ENCODE peak calls at places on chromosome 4, in six cellular contexts. One of them, this sample, is unnamed.

GRCh38 chr4:156298230-156298629 is 344.6 kb upstream of the CTSO start:
- DNase-seq in esophagus muscularis mucosa: no peak
- DNase-seq in transverse colon: peak; percentile 16
- DNase-seq in psoas muscle: no peak
- DNase-seq in mucosa of descending colon: no peak
- DNase-seq in left ventricle myocardium inferior: no peak
- DNase-seq in this sample: no peak

GRCh38 chr4:140374130-140374477 is 658 bp downstream of the SCOC start:
- DNase-seq in esophagus muscularis mucosa: no peak
- DNase-seq in mucosa of descending colon: no peak
- DNase-seq in left ventricle myocardium inferior: no peak
- DNase-seq in psoas muscle: no peak
- DNase-seq in transverse colon: no peak
- DNase-seq in this sample: no peak

GRCh38 chr4:161555689-161556660 is 607.8 kb downstream of the FSTL5 start:
- DNase-seq in transverse colon: no peak
- DNase-seq in left ventricle myocardium inferior: no peak
- DNase-seq in mucosa of descending colon: no peak
- DNase-seq in psoas muscle: no peak
- DNase-seq in esophagus muscularis mucosa: no peak
- DNase-seq in this sample: no peak

GRCh38 chr4:155403886-155404285 is 27.1 kb upstream of the MAP9 start:
- DNase-seq in esophagus muscularis mucosa: peak; percentile 3
- DNase-seq in left ventricle myocardium inferior: no peak
- DNase-seq in transverse colon: no peak
- DNase-seq in mucosa of descending colon: no peak
- DNase-seq in psoas muscle: no peak
- DNase-seq in this sample: no peak

GRCh38 chr4:2083116-2083825 is 24.1 kb downstream of the NAT8L start:
- DNase-seq in mucosa of descending colon: no peak
- DNase-seq in esophagus muscularis mucosa: no peak
- DNase-seq in left ventricle myocardium inferior: no peak
- DNase-seq in psoas muscle: no peak
- DNase-seq in transverse colon: peak; percentile 2
- DNase-seq in this sample: no peak

GRCh38 chr4:40000711-40001110 is 23.0 kb upstream of the PDS5A start:
- DNase-seq in transverse colon: no peak
- DNase-seq in psoas muscle: no peak
- DNase-seq in left ventricle myocardium inferior: no peak
- DNase-seq in esophagus muscularis mucosa: no peak
- DNase-seq in mucosa of descending colon: no peak
- DNase-seq in this sample: no peak

GRCh38 chr4:98528882-98529281 is 129.5 kb downstream of the TSPAN5 start:
- DNase-seq in psoas muscle: no peak
- DNase-seq in transverse colon: no peak
- DNase-seq in left ventricle myocardium inferior: no peak
- DNase-seq in esophagus muscularis mucosa: no peak
- DNase-seq in mucosa of descending colon: no peak
- DNase-seq in this sample: no peak

GRCh38 chr4:142579483-142579882 is 266.6 kb downstream of the INPP4B start:
- DNase-seq in psoas muscle: no peak
- DNase-seq in left ventricle myocardium inferior: no peak
- DNase-seq in mucosa of descending colon: no peak
- DNase-seq in esophagus muscularis mucosa: no peak
- DNase-seq in transverse colon: no peak
- DNase-seq in this sample: no peak

GRCh38 chr4:153822316-153822715 is 33.4 kb upstream of the SFRP2 start:
- DNase-seq in transverse colon: no peak
- DNase-seq in psoas muscle: no peak
- DNase-seq in mucosa of descending colon: no peak
- DNase-seq in esophagus muscularis mucosa: no peak
- DNase-seq in left ventricle myocardium inferior: no peak
- DNase-seq in this sample: no peak

GRCh38 chr4:126916626-126917140 is 716.1 kb upstream of the INTU start:
- DNase-seq in psoas muscle: no peak
- DNase-seq in transverse colon: no peak
- DNase-seq in esophagus muscularis mucosa: no peak
- DNase-seq in left ventricle myocardium inferior: no peak
- DNase-seq in mucosa of descending colon: no peak
- DNase-seq in this sample: no peak

GRCh38 chr4:70651864-70652506 is 14.3 kb downstream of the JCHAIN start:
- DNase-seq in mucosa of descending colon: no peak
- DNase-seq in transverse colon: no peak
- DNase-seq in esophagus muscularis mucosa: no peak
- DNase-seq in left ventricle myocardium inferior: no peak
- DNase-seq in psoas muscle: no peak
- DNase-seq in this sample: no peak

GRCh38 chr4:83438719-83439118 is 16.9 kb downstream of the HELQ start:
- DNase-seq in psoas muscle: no peak
- DNase-seq in transverse colon: no peak
- DNase-seq in esophagus muscularis mucosa: no peak
- DNase-seq in left ventricle myocardium inferior: no peak
- DNase-seq in mucosa of descending colon: no peak
- DNase-seq in this sample: no peak

GRCh38 chr4:1008840-1009646 is 2.4 kb upstream of the FGFRL1 start:
- DNase-seq in left ventricle myocardium inferior: peak; percentile 50
- DNase-seq in psoas muscle: peak; percentile 43
- DNase-seq in transverse colon: peak; percentile 53
- DNase-seq in esophagus muscularis mucosa: no peak
- DNase-seq in mucosa of descending colon: peak; percentile 82
- DNase-seq in this sample: peak; percentile 52

GRCh38 chr4:2793920-2794706 is 1.2 kb downstream of the SH3BP2 start:
- DNase-seq in psoas muscle: peak; percentile 37
- DNase-seq in mucosa of descending colon: peak; percentile 76
- DNase-seq in transverse colon: peak; percentile 58
- DNase-seq in esophagus muscularis mucosa: no peak
- DNase-seq in left ventricle myocardium inferior: peak; percentile 51
- DNase-seq in this sample: no peak

GRCh38 chr4:159029481-159029880 is 73.4 kb upstream of the RAPGEF2 start:
- DNase-seq in psoas muscle: no peak
- DNase-seq in left ventricle myocardium inferior: no peak
- DNase-seq in transverse colon: no peak
- DNase-seq in esophagus muscularis mucosa: no peak
- DNase-seq in mucosa of descending colon: no peak
- DNase-seq in this sample: no peak

GRCh38 chr4:111537861-111538260 is 607.4 kb upstream of the FAM241A start:
- DNase-seq in psoas muscle: no peak
- DNase-seq in transverse colon: no peak
- DNase-seq in mucosa of descending colon: no peak
- DNase-seq in left ventricle myocardium inferior: no peak
- DNase-seq in esophagus muscularis mucosa: no peak
- DNase-seq in this sample: no peak

GRCh38 chr4:47519239-47519883 is 34.3 kb downstream of the ATP10D start:
- DNase-seq in left ventricle myocardium inferior: no peak
- DNase-seq in psoas muscle: no peak
- DNase-seq in transverse colon: no peak
- DNase-seq in esophagus muscularis mucosa: no peak
- DNase-seq in mucosa of descending colon: no peak
- DNase-seq in this sample: no peak

GRCh38 chr4:180695851-180696250 is 1547.4 kb upstream of the TENM3 start:
- DNase-seq in esophagus muscularis mucosa: no peak
- DNase-seq in psoas muscle: no peak
- DNase-seq in left ventricle myocardium inferior: no peak
- DNase-seq in transverse colon: no peak
- DNase-seq in mucosa of descending colon: no peak
- DNase-seq in this sample: no peak

GRCh38 chr4:70713453-70714026 is 8.2 kb upstream of the RUFY3 start:
- DNase-seq in esophagus muscularis mucosa: no peak
- DNase-seq in mucosa of descending colon: no peak
- DNase-seq in psoas muscle: no peak
- DNase-seq in transverse colon: no peak
- DNase-seq in left ventricle myocardium inferior: no peak
- DNase-seq in this sample: no peak

GRCh38 chr4:112063260-112063659 is 82.0 kb upstream of the FAM241A start:
- DNase-seq in mucosa of descending colon: no peak
- DNase-seq in left ventricle myocardium inferior: no peak
- DNase-seq in esophagus muscularis mucosa: no peak
- DNase-seq in psoas muscle: no peak
- DNase-seq in transverse colon: no peak
- DNase-seq in this sample: no peak

GRCh38 chr4:7389719-7390118 is 45.0 kb downstream of the PSAPL1 start:
- DNase-seq in psoas muscle: no peak
- DNase-seq in transverse colon: peak; percentile 2
- DNase-seq in left ventricle myocardium inferior: no peak
- DNase-seq in esophagus muscularis mucosa: no peak
- DNase-seq in mucosa of descending colon: no peak
- DNase-seq in this sample: no peak

GRCh38 chr4:185210102-185210981 is 944 bp downstream of the SNX25 start:
- DNase-seq in left ventricle myocardium inferior: peak; percentile 38
- DNase-seq in psoas muscle: peak; percentile 61
- DNase-seq in esophagus muscularis mucosa: no peak
- DNase-seq in mucosa of descending colon: peak; percentile 71
- DNase-seq in transverse colon: peak; percentile 51
- DNase-seq in this sample: no peak

GRCh38 chr4:38805530-38806145 is 1.0 kb upstream of the TLR1 start:
- DNase-seq in left ventricle myocardium inferior: peak; percentile 17
- DNase-seq in mucosa of descending colon: no peak
- DNase-seq in psoas muscle: no peak
- DNase-seq in esophagus muscularis mucosa: no peak
- DNase-seq in transverse colon: peak; percentile 48
- DNase-seq in this sample: peak; percentile 38

GRCh38 chr4:139773560-139774318 is 108.1 kb downstream of the MGST2 start:
- DNase-seq in esophagus muscularis mucosa: no peak
- DNase-seq in psoas muscle: no peak
- DNase-seq in mucosa of descending colon: no peak
- DNase-seq in left ventricle myocardium inferior: no peak
- DNase-seq in transverse colon: no peak
- DNase-seq in this sample: no peak

GRCh38 chr4:153249199-153250154 is 45.2 kb downstream of the TRIM2 start:
- DNase-seq in esophagus muscularis mucosa: no peak
- DNase-seq in psoas muscle: peak; percentile 74
- DNase-seq in mucosa of descending colon: peak; percentile 92
- DNase-seq in left ventricle myocardium inferior: peak; percentile 74
- DNase-seq in transverse colon: peak; percentile 87
- DNase-seq in this sample: peak; percentile 62

GRCh38 chr4:162499478-162499877 is 335.7 kb upstream of the FSTL5 start:
- DNase-seq in left ventricle myocardium inferior: no peak
- DNase-seq in mucosa of descending colon: no peak
- DNase-seq in transverse colon: no peak
- DNase-seq in esophagus muscularis mucosa: no peak
- DNase-seq in psoas muscle: no peak
- DNase-seq in this sample: no peak

GRCh38 chr4:157271166-157271869 is 50.8 kb downstream of the GRIA2 start:
- DNase-seq in transverse colon: no peak
- DNase-seq in esophagus muscularis mucosa: no peak
- DNase-seq in psoas muscle: no peak
- DNase-seq in left ventricle myocardium inferior: no peak
- DNase-seq in mucosa of descending colon: no peak
- DNase-seq in this sample: no peak

GRCh38 chr4:6891436-6892170 is 18.0 kb upstream of the TBC1D14 start:
- DNase-seq in left ventricle myocardium inferior: no peak
- DNase-seq in esophagus muscularis mucosa: no peak
- DNase-seq in transverse colon: no peak
- DNase-seq in psoas muscle: no peak
- DNase-seq in mucosa of descending colon: no peak
- DNase-seq in this sample: no peak

GRCh38 chr4:158146736-158147135 is 26.1 kb downstream of the GASK1B start:
- DNase-seq in transverse colon: no peak
- DNase-seq in left ventricle myocardium inferior: no peak
- DNase-seq in mucosa of descending colon: no peak
- DNase-seq in esophagus muscularis mucosa: no peak
- DNase-seq in psoas muscle: no peak
- DNase-seq in this sample: no peak

GRCh38 chr4:141473952-141474351 is 162.4 kb upstream of the IL15 start:
- DNase-seq in left ventricle myocardium inferior: no peak
- DNase-seq in psoas muscle: no peak
- DNase-seq in mucosa of descending colon: no peak
- DNase-seq in transverse colon: no peak
- DNase-seq in esophagus muscularis mucosa: no peak
- DNase-seq in this sample: no peak

GRCh38 chr4:18155062-18156041 is 133.8 kb upstream of the LCORL start:
- DNase-seq in mucosa of descending colon: no peak
- DNase-seq in esophagus muscularis mucosa: no peak
- DNase-seq in left ventricle myocardium inferior: no peak
- DNase-seq in transverse colon: no peak
- DNase-seq in psoas muscle: no peak
- DNase-seq in this sample: no peak

GRCh38 chr4:34181311-34181808 is 2063.0 kb downstream of the ARAP2 start:
- DNase-seq in esophagus muscularis mucosa: no peak
- DNase-seq in left ventricle myocardium inferior: no peak
- DNase-seq in mucosa of descending colon: no peak
- DNase-seq in transverse colon: no peak
- DNase-seq in psoas muscle: no peak
- DNase-seq in this sample: no peak

GRCh38 chr4:30769093-30769492 is 48.9 kb downstream of the PCDH7 start:
- DNase-seq in mucosa of descending colon: no peak
- DNase-seq in esophagus muscularis mucosa: no peak
- DNase-seq in left ventricle myocardium inferior: no peak
- DNase-seq in transverse colon: no peak
- DNase-seq in psoas muscle: no peak
- DNase-seq in this sample: no peak
- H3K4me1 ChIP-seq in mucosa of descending colon: no peaks in the 10 kb centered on the region
- H3K4me1 ChIP-seq in esophagus muscularis mucosa: peaks cover 48% of the 10 kb centered on the region
- H3K4me1 ChIP-seq in left ventricle myocardium inferior: peaks cover 42% of the 10 kb centered on the region
- H3K4me1 ChIP-seq in transverse colon: peaks cover 18% of the 10 kb centered on the region
- H3K4me1 ChIP-seq in psoas muscle: no peaks in the 10 kb centered on the region
- H3K4me1 ChIP-seq in this sample: peaks cover 13% of the 10 kb centered on the region

GRCh38 chr4:102055805-102056204 is 265.3 kb downstream of the BANK1 start:
- DNase-seq in mucosa of descending colon: no peak
- DNase-seq in psoas muscle: no peak
- DNase-seq in transverse colon: no peak
- DNase-seq in left ventricle myocardium inferior: no peak
- DNase-seq in esophagus muscularis mucosa: no peak
- DNase-seq in this sample: no peak
- TF ChIP-seq CTCF in mucosa of descending colon: no peak
- TF ChIP-seq CTCF in psoas muscle: no peak
- TF ChIP-seq CTCF in transverse colon: no peak
- TF ChIP-seq CTCF in left ventricle myocardium inferior: no peak
- TF ChIP-seq CTCF in esophagus muscularis mucosa: no peak
- TF ChIP-seq CTCF in this sample: no peak

GRCh38 chr4:113587640-113588275 is 173.8 kb downstream of the CAMK2D start:
- DNase-seq in mucosa of descending colon: no peak
- DNase-seq in esophagus muscularis mucosa: no peak
- DNase-seq in transverse colon: no peak
- DNase-seq in psoas muscle: no peak
- DNase-seq in left ventricle myocardium inferior: no peak
- DNase-seq in this sample: no peak
- H3K4me1 ChIP-seq in mucosa of descending colon: peaks cover 3% of the 10 kb centered on the region
- H3K4me1 ChIP-seq in esophagus muscularis mucosa: peaks cover 51% of the 10 kb centered on the region
- H3K4me1 ChIP-seq in transverse colon: peaks cover 28% of the 10 kb centered on the region
- H3K4me1 ChIP-seq in psoas muscle: peaks cover 61% of the 10 kb centered on the region
- H3K4me1 ChIP-seq in left ventricle myocardium inferior: peaks cover 90% of the 10 kb centered on the region
- H3K4me1 ChIP-seq in this sample: peaks cover 2% of the 10 kb centered on the region

DNA sequence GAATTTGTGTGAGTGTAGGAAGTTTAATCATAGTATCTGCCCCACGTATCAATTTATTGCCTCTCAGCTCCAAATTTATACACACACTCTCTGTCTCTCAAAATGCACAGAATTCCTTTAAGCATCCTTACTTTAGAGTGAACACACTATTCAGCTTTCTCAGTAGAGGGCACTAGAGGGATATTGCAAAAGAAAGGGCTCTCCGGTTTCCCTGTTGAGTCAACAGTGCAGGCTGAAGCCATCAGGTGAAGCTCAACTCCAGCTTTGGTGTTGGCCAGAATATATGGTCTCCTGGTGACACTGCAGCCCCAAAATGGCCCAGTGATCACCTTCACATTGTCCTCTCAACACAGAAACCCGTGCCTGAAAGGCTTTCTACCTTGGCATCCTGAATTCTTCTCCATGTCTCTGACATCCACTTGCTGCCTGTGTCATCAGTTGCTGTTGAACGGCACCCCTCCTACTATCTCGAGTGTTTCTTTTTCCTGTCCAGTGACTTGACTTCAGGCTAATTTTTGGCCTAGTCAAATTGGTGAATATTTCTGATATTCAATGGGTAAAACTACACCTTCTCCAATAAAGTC is 670.5 kb downstream of the GABRG1 start:
- DNase-seq in esophagus muscularis mucosa: no peak
- DNase-seq in left ventricle myocardium inferior: no peak
- DNase-seq in mucosa of descending colon: no peak
- DNase-seq in transverse colon: no peak
- DNase-seq in psoas muscle: no peak
- DNase-seq in this sample: no peak
- TF ChIP-seq CTCF in esophagus muscularis mucosa: peak; percentile 44
- TF ChIP-seq CTCF in left ventricle myocardium inferior: peak; percentile 64
- TF ChIP-seq CTCF in mucosa of descending colon: no peak
- TF ChIP-seq CTCF in transverse colon: peak; percentile 42
- TF ChIP-seq CTCF in psoas muscle: no peak
- TF ChIP-seq CTCF in this sample: no peak